ENCODE peak calls at places on chromosomes 12 and 14, in four cellular contexts. G is K562, T is HepG2, W is A549. J is an unnamed sample.

GRCh38 chr14:105311838-105312237 is 2.7 kb upstream of the PACS2 start:
- DNase-seq in T (no peak), W (no peak), G (no peak), J (no peak)

GRCh38 chr12:50597200-50598195 is 92.7 kb downstream of the DIP2B start:
- DNase-seq in T (no peak), G (peak), W (peak), J (no peak)

GRCh38 chr14:66206554-66206953 is 279.6 kb upstream of the CCDC196 start:
- DNase-seq in T (no peak), G (peak), W (no peak), J (no peak)

GRCh38 chr12:88897723-88898122 is 317.5 kb upstream of the KITLG start:
- DNase-seq in T (no peak), W (no peak), G (no peak), J (no peak)

GRCh38 chr12:59689776-59690175 is 93.9 kb downstream of the SLC16A7 start:
- DNase-seq in W (no peak), T (no peak), G (no peak), J (no peak)

GRCh38 chr14:52268191-52269061 is 928 bp downstream of the PTGDR start:
- DNase-seq in G (no peak), T (no peak), W (no peak), J (peak)

GRCh38 chr12:69046372-69046771 is 113.4 kb upstream of the CPM start:
- DNase-seq in W (no peak), T (peak), G (no peak), J (no peak)

GRCh38 chr12:57759360-57759980 is 4.6 kb downstream of the MARCHF9 start:
- DNase-seq in G (peak), W (no peak), T (peak), J (no peak)

GRCh38 chr12:7107181-7108041 is 1.6 kb downstream of the C1RL start:
- DNase-seq in T (no peak), W (no peak), G (peak), J (no peak)

GRCh38 chr14:42460673-42461072 is 854.0 kb downstream of the LRFN5 start:
- DNase-seq in G (no peak), W (no peak), T (no peak), J (no peak)

GRCh38 chr12:113422030-113422900 is at the start of gene SDSL:
- DNase-seq in G (peak), T (peak), W (peak), J (peak)

GRCh38 chr12:104372048-104372720 is 68.6 kb downstream of the EID3 start:
- DNase-seq in W (no peak), G (no peak), T (no peak), J (no peak)

GRCh38 chr12:79143803-79144202 is 279.2 kb downstream of the SYT1 start:
- DNase-seq in T (no peak), G (no peak), W (no peak), J (no peak)

GRCh38 chr14:92224348-92224954 is 98.5 kb upstream of the SLC24A4 start:
- DNase-seq in G (peak), W (no peak), T (no peak), J (no peak)

GRCh38 chr12:32027684-32028355 is 68.6 kb downstream of the RESF1 start:
- DNase-seq in W (no peak), T (no peak), G (no peak), J (no peak)

GRCh38 chr14:92531151-92531873 is 17.7 kb downstream of the RIN3 start:
- DNase-seq in W (no peak), T (no peak), G (no peak), J (no peak)

GRCh38 chr14:54676822-54677708 is 110.1 kb downstream of the SAMD4A start:
- DNase-seq in T (no peak), W (peak), G (no peak), J (peak)

GRCh38 chr12:54601841-54602240 is 13.4 kb upstream of the PPP1R1A start:
- DNase-seq in G (peak), T (no peak), W (no peak), J (no peak)

GRCh38 chr14:77654001-77654431 is 37.6 kb upstream of the SPTLC2 start:
- DNase-seq in T (no peak), G (no peak), W (no peak), J (no peak)

GRCh38 chr12:55017421-55017820 is 2.4 kb upstream of the NEUROD4 start:
- DNase-seq in W (no peak), T (no peak), G (no peak), J (peak)

GRCh38 chr14:100727565-100728240 is 1.0 kb downstream of the DLK1 start:
- DNase-seq in G (no peak), W (no peak), T (no peak), J (no peak)

GRCh38 chr12:26197832-26198231 is 2.5 kb downstream of the SSPN start:
- DNase-seq in T (no peak), W (no peak), G (no peak), J (no peak)

GRCh38 chr14:52267501-52268190 is at the start of gene PTGDR:
- DNase-seq in W (no peak), T (no peak), G (no peak), J (peak)

GRCh38 chr14:100586153-100586519 is 1.1 kb downstream of the BEGAIN start:
- DNase-seq in T (no peak), G (no peak), W (no peak), J (no peak)

GRCh38 chr14:87187787-87188186 is 805.2 kb downstream of the GALC start:
- DNase-seq in W (no peak), T (no peak), G (no peak), J (no peak)

GRCh38 chr14:99603471-99603933 is 505 bp downstream of the CCDC85C start:
- DNase-seq in W (no peak), G (peak), T (no peak), J (peak)

GRCh38 chr12:132407525-132407924 is 78.1 kb upstream of the GALNT9 start:
- DNase-seq in G (no peak), T (no peak), W (no peak), J (no peak)

GRCh38 chr14:89294060-89294459 is 123.0 kb downstream of the FOXN3 start:
- DNase-seq in T (no peak), G (no peak), W (no peak), J (no peak)

GRCh38 chr12:8647968-8648367 is 14.7 kb downstream of the MFAP5 start:
- DNase-seq in T (no peak), G (no peak), W (no peak), J (no peak)

GRCh38 chr12:15662303-15662980 is 126.7 kb downstream of the EPS8 start:
- DNase-seq in T (no peak), W (peak), G (no peak), J (no peak)

GRCh38 chr14:93960108-93960475 is 16.3 kb downstream of the ASB2 start:
- DNase-seq in T (no peak), G (no peak), W (no peak), J (no peak)

GRCh38 chr12:84375472-84375871 is 537.1 kb downstream of the SLC6A15 start:
- DNase-seq in W (no peak), G (no peak), T (no peak), J (no peak)

GRCh38 chr14:103122578-103123127 is 608 bp upstream of the TNFAIP2 start:
- DNase-seq in G (no peak), T (no peak), W (no peak), J (no peak)

GRCh38 chr12:69701821-69702220 is 2.7 kb upstream of the BEST3 start:
- DNase-seq in G (no peak), T (no peak), W (no peak), J (no peak)

GRCh38 chr12:34396861-34397590 is 374.7 kb downstream of the ALG10 start:
- DNase-seq in T (no peak), W (no peak), G (no peak), J (no peak)

GRCh38 chr12:1644523-1645438 is 15.8 kb downstream of the WNT5B start:
- DNase-seq in G (no peak), T (no peak), W (no peak), J (no peak)

GRCh38 chr12:64180951-64181350 is 41.1 kb downstream of the KICS2 start:
- DNase-seq in T (no peak), G (no peak), W (no peak), J (no peak)

GRCh38 chr12:64178122-64178521 is 44.0 kb downstream of the KICS2 start:
- DNase-seq in G (no peak), W (no peak), T (no peak), J (no peak)

GRCh38 chr12:64177001-64177400 is 45.1 kb downstream of the KICS2 start:
- DNase-seq in G (no peak), W (no peak), T (no peak), J (no peak)

GRCh38 chr12:64184216-64184615 is 37.9 kb downstream of the KICS2 start:
- DNase-seq in W (no peak), G (no peak), T (no peak), J (no peak)

DNA sequence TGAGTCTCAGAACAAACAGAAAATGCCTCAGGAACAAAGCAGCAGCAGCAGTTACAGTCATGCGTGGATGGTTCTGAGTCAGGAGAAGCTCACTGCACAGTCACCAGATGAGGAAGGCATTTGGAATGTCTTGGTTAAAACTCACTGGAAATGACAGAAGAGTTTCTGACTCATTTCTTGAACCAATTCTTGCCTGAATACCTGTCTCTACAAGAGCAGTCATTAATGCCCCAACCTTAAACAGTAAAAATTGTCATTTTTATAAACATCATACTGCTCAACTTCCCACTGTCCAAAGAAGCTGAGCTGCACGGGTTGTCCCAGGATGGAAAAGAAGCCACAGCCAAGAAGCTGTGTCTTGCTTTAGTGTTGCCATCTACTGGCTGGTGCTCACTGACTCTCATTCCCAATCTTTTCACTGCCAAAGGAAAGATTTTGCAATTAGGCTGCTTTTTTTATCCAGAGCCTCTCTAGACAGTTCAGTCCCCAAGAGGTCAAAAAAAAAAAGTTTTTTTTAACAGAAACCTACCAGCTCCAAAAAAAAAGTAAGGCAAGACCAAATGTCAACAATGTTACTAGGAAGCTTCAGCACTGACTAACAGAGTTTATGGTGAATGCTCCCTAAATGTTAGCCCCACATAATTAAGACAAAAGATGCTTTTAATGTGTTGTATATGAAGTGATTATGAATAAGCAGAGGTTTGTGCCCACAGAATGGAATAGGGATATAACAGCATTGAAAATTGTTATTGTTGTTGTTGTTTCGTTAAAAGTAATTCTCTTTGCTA is 40.4 kb downstream of the KICS2 start:
- DNase-seq in T (peak), G (peak), W (peak), J (peak)
- TF ChIP-seq HMGXB4 in T (no peak), G (no peak), W (no peak), J (no peak)

DNA sequence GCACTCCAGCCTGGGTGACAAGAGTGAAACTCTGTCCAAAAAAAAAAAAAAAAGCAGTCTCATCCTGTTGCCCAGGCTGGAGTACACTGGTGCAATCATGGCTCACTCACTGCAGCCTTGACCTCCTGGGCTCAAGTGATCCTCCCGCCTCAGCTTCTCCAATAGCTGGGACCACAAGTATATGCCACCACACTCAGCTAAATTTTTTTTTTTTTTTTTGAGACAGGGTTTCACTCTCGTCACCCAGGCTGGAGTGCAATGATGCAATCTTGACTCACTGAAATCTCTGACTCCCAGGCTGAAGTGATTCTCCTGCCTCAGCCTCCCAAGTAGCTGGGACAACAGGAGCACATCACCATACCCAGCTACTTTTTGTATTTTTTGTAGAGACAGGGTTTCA is 5.2 kb upstream of the CNPY2 start:
- DNase-seq in W (no peak), G (no peak), T (no peak), J (no peak)
- TF ChIP-seq HMGXB4 in W (no peak), G (no peak), T (no peak), J (no peak)

DNA sequence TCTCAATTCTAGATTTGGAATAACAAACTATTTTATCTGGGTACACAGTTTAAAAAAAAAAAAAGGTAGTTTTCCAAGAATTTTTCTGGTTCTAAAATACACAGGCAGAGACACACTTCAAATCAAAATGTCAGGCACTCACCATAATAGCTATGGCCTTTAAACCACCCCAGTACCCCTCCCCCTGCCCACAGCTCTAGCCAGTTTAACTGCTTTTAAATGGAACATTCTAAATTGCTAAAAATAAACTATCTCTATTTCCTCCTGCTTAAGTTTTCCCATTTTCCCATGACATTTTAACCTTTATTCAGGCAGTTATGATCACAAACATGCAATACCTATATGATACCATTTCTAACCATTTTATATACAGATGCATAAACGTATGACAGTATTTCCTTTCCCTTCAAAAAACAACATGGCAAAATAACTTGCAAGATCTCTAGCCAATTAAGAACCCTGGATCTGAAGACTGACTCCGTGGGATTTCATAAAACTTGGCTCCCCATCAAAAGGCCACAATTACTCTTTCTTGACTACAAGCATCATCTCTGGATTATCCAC is 46.3 kb downstream of the PPP2R5E start:
- DNase-seq in W (no peak), G (no peak), T (no peak), J (no peak)
- TF ChIP-seq HMGXB4 in W (no peak), G (no peak), T (no peak), J (no peak)

GRCh38 chr12:6039894-6040601 is 84.4 kb downstream of the VWF start:
- DNase-seq in W (peak), T (peak), G (peak), J (peak)
- TF ChIP-seq HMGXB4 in W (no peak), T (no peak), G (no peak), J (no peak)

GRCh38 chr14:32654106-32654505 is 284.6 kb upstream of the NPAS3 start:
- DNase-seq in T (no peak), W (no peak), G (no peak), J (no peak)

GRCh38 chr14:32650030-32650429 is 288.6 kb upstream of the NPAS3 start:
- DNase-seq in T (no peak), W (no peak), G (no peak), J (no peak)

GRCh38 chr14:32650665-32651064 is 288.0 kb upstream of the NPAS3 start:
- DNase-seq in T (no peak), G (no peak), W (no peak), J (no peak)

GRCh38 chr14:32648434-32648833 is 290.2 kb upstream of the NPAS3 start:
- DNase-seq in W (no peak), G (no peak), T (no peak), J (no peak)
- TF ChIP-seq HMGXB4 in W (no peak), G (no peak), T (no peak), J (no peak)

GRCh38 chr12:2677142-2677880 is 117.5 kb upstream of the FKBP4 start:
- DNase-seq in W (no peak), G (no peak), T (no peak), J (no peak)

GRCh38 chr12:2672863-2673262 is 121.9 kb upstream of the FKBP4 start:
- DNase-seq in T (no peak), G (no peak), W (no peak), J (no peak)

GRCh38 chr12:2678416-2678815 is 116.4 kb upstream of the FKBP4 start:
- DNase-seq in T (no peak), W (no peak), G (no peak), J (no peak)

GRCh38 chr12:2673966-2674810 is 120.6 kb upstream of the FKBP4 start:
- DNase-seq in W (no peak), G (peak), T (no peak), J (peak)

GRCh38 chr12:2675776-2676175 is 119.0 kb upstream of the FKBP4 start:
- DNase-seq in W (no peak), T (no peak), G (no peak), J (no peak)
- TF ChIP-seq HMGXB4 in W (no peak), T (no peak), G (no peak), J (no peak)

GRCh38 chr12:116594325-116595038 is 35.3 kb downstream of the MAP1LC3B2 start:
- DNase-seq in T (no peak), W (no peak), G (no peak), J (no peak)
- TF ChIP-seq HMGXB4 in T (no peak), W (no peak), G (no peak), J (no peak)

GRCh38 chr14:79890527-79890926 is 320.8 kb downstream of the DIO2 start:
- DNase-seq in W (no peak), T (no peak), G (no peak), J (no peak)

GRCh38 chr14:79899610-79900009 is 311.7 kb downstream of the DIO2 start:
- DNase-seq in T (no peak), G (no peak), W (no peak), J (no peak)

DNA sequence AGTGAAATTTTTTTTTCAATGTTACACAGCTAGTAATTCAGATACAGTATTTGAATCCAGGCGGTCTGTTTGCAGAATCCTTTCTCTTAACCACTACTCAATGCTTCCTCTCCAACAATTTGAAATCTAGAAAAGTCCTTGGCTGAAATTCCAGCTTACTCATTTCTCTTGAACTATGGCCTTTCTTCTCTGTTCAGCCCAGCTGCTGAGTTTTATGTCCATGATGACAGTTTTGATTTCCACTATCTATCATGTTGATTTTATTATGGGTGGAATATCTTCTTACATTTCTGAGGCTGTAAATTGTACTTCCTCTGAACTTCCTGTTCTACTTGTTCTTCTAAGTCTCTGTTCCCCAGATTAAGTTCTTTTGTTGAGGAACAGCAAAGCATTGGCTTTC is 315.3 kb downstream of the DIO2 start:
- DNase-seq in W (no peak), G (no peak), T (no peak), J (no peak)
- TF ChIP-seq HMGXB4 in W (no peak), G (no peak), T (no peak), J (no peak)